ENCODE peak calls at places on chromosomes 1 and 21, in five cellular contexts. B is AG04450, V is BE2C, K is fibroblast of mammary gland, R is AG10803. U is an unnamed sample.

GRCh38 chr1:29243863-29244185 is 7.5 kb downstream of the PTPRU start:
- DNase-seq in V (no peak), K (peak; percentile 83), R (peak; percentile 59), B (peak; percentile 54), U (no peak)

GRCh38 chr1:85344256-85344694 is 67.8 kb upstream of the BCL10 start:
- DNase-seq in B (no peak), V (peak; percentile 20), R (peak; percentile 64), K (peak; percentile 52), U (no peak)

GRCh38 chr1:70354332-70355110 is at the start of gene ANKRD13C:
- DNase-seq in V (peak; percentile 88), R (peak; percentile 95), B (peak; percentile 90), K (peak; percentile 95), U (peak; percentile 94)

GRCh38 chr1:24047101-24047459 is 64.9 kb downstream of the MYOM3 start:
- DNase-seq in V (no peak), K (peak; percentile 83), R (peak; percentile 74), B (no peak), U (no peak)

GRCh38 chr1:165645654-165646366 is 14.8 kb downstream of the MGST3 start:
- DNase-seq in K (peak; percentile 21), V (peak; percentile 21), R (no peak), B (no peak), U (peak; percentile 10)

GRCh38 chr1:225765982-225766674 is 11.5 kb upstream of the SRP9 start:
- DNase-seq in K (no peak), R (no peak), V (no peak), B (no peak), U (no peak)

GRCh38 chr1:95084317-95085176 is 11.8 kb upstream of the ALG14 start:
- DNase-seq in B (no peak), V (peak; percentile 8), R (peak; percentile 17), K (peak; percentile 55), U (peak; percentile 36)

GRCh38 chr21:26572668-26573381 is at the start of gene CYYR1:
- DNase-seq in K (no peak), B (no peak), R (peak; percentile 5), V (no peak), U (no peak)

GRCh38 chr1:162133566-162133965 is 64.1 kb downstream of the NOS1AP start:
- DNase-seq in B (no peak), R (peak; percentile 50), V (no peak), K (no peak), U (no peak)

GRCh38 chr1:161088587-161089110 is 709 bp downstream of the NECTIN4 start:
- DNase-seq in R (peak; percentile 36), K (peak; percentile 68), V (no peak), B (no peak), U (no peak)

GRCh38 chr1:155277896-155278688 is 829 bp downstream of the HCN3 start:
- DNase-seq in V (peak; percentile 66), K (peak; percentile 12), B (no peak), R (no peak), U (peak; percentile 77)

GRCh38 chr1:198295975-198296374 is 139.2 kb downstream of the NEK7 start:
- DNase-seq in V (peak; percentile 13), K (no peak), B (no peak), R (no peak), U (no peak)

GRCh38 chr1:33281554-33282303 is 25.4 kb downstream of the ZNF362 start:
- DNase-seq in R (no peak), V (no peak), K (no peak), B (no peak), U (no peak)

GRCh38 chr21:43272591-43272990 is 103.8 kb downstream of the CRYAA start:
- DNase-seq in K (no peak), B (no peak), R (no peak), V (peak; percentile 2), U (no peak)

GRCh38 chr21:43269461-43269860 is 100.7 kb downstream of the CRYAA start:
- DNase-seq in K (no peak), R (no peak), B (no peak), V (peak; percentile 37), U (peak; percentile 64)

GRCh38 chr21:43271452-43272020 is 102.7 kb downstream of the CRYAA start:
- DNase-seq in R (no peak), V (peak; percentile 1), K (no peak), B (no peak), U (no peak)

GRCh38 chr21:43269981-43270670 is 101.3 kb downstream of the CRYAA start:
- DNase-seq in K (no peak), B (no peak), R (no peak), V (peak; percentile 6), U (no peak)

GRCh38 chr21:43270800-43271261 is 102.0 kb downstream of the CRYAA start:
- DNase-seq in V (peak; percentile 84), B (no peak), K (no peak), R (peak; percentile 3), U (no peak)
- H3K4me3 ChIP-seq in V (no peak overlapping the region), B (no peak overlapping the region), K (no peak overlapping the region), R (no peak overlapping the region), U (no peak overlapping the region)

GRCh38 chr1:27010226-27010994 is 2.2 kb downstream of the TENT5B start:
- DNase-seq in R (no peak), V (no peak), B (no peak), K (no peak), U (no peak)
- H3K4me3 ChIP-seq in R (peak overlapping the region; percentile 28), V (no peak overlapping the region), B (peak overlapping the region; percentile 23), K (peak overlapping the region; percentile 22), U (no peak overlapping the region)

DNA sequence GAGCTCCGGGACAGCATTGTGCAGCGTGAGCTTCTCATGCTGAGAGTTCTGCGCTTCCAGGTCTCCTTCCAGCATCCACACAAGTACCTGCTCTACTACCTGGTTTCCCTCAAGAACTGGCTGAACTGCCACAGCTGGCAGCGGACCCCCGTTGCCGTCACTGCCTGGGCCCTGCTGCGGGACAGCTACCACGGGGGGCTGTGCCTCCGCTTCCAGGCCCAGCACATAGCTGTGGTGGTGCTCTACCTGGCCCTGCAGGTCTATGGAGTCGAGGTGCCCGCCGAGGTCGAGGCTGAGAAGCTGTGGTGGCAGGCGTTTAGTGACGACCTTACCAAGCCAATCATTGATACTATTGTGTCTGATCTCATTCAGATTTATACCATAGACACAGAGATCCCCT is 186.4 kb downstream of the NR5A2 start:
- DNase-seq in R (no peak), V (no peak), B (no peak), K (no peak), U (no peak)
- H3K4me3 ChIP-seq in R (no peak overlapping the region), V (no peak overlapping the region), B (no peak overlapping the region), K (no peak overlapping the region), U (no peak overlapping the region)

DNA sequence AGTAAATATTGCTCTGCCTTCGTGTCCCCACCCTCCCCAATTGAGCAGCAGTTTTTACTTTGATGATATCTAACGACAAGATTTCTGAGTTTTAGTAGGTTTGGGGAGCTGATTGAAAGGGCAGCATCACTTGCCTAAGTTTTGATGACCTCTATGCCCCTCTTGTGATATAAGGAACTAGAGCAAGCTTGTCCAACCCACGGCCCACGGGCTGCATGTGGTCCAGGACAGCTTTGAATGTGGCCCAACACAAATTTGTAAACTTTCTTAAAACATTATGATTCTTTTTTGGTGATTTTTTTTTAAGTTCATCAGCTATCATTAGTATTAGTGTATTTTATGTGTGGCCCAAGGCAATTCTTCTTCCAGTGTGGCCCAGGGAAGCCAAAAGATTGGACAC is 1.6 kb downstream of the CNIH4 start:
- DNase-seq in B (no peak), R (no peak), K (no peak), V (no peak), U (no peak)
- H3K4me3 ChIP-seq in B (peak overlapping the region; percentile 84), R (peak overlapping the region; percentile 90), K (peak overlapping the region; percentile 76), V (peak overlapping the region; percentile 88), U (peak overlapping the region; percentile 61)

GRCh38 chr1:192402571-192402970 is 85.8 kb downstream of the RGS21 start:
- DNase-seq in K (no peak), B (no peak), V (no peak), R (no peak), U (no peak)

GRCh38 chr1:192399161-192399560 is 82.4 kb downstream of the RGS21 start:
- DNase-seq in R (no peak), K (no peak), V (peak; percentile 24), B (no peak), U (no peak)

GRCh38 chr1:192401832-192402231 is 85.0 kb downstream of the RGS21 start:
- DNase-seq in K (peak; percentile 24), R (peak; percentile 29), V (no peak), B (peak; percentile 4), U (no peak)
- H3K4me3 ChIP-seq in K (no peak overlapping the region), R (no peak overlapping the region), V (no peak overlapping the region), B (no peak overlapping the region), U (no peak overlapping the region)

GRCh38 chr1:214604543-214604942 is 1.5 kb downstream of the CENPF start:
- DNase-seq in V (no peak), B (no peak), R (peak; percentile 40), K (peak; percentile 33), U (no peak)
- H3K4me3 ChIP-seq in V (peak overlapping the region; percentile 96), B (peak overlapping the region; percentile 80), R (peak overlapping the region; percentile 78), K (peak overlapping the region; percentile 94), U (peak overlapping the region; percentile 94)

DNA sequence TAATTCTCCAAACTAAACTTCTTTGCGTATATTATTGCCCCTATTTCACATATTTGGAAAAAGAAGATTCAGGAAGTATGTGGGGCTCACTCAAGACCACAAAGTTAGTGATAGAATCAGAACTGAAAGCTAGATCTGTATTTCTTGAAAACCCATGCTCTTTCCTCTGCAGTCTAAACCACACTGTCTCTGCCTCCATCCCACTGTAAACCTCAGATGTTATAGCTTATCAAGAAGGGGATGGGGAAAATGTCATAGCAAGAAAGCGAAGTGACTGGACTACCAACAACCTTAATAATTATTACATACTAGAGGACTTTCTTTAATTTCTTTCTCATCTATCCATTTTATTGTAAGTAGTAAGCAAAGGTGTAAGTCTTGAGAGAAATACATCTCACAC is 257.7 kb upstream of the SGIP1 start:
- DNase-seq in K (no peak), B (no peak), R (no peak), V (no peak), U (peak; percentile 21)
- H3K4me3 ChIP-seq in K (no peak overlapping the region), B (no peak overlapping the region), R (no peak overlapping the region), V (no peak overlapping the region), U (no peak overlapping the region)

GRCh38 chr1:224502459-224503160 is 68.0 kb upstream of the WDR26 start:
- DNase-seq in R (no peak), V (no peak), K (no peak), B (no peak), U (peak; percentile 19)
- H3K4me3 ChIP-seq in R (no peak overlapping the region), V (peak overlapping the region; percentile 14), K (no peak overlapping the region), B (peak overlapping the region; percentile 12), U (no peak overlapping the region)

GRCh38 chr21:43969115-43969444 is 43.0 kb upstream of the TRAPPC10 start:
- DNase-seq in V (no peak), R (no peak), B (no peak), K (no peak), U (no peak)
- H3K4me3 ChIP-seq in V (no peak overlapping the region), R (no peak overlapping the region), B (no peak overlapping the region), K (no peak overlapping the region), U (no peak overlapping the region)

U was measured in Jurkat, Clone E6-1.